ENCODE peak calls at places on chromosomes 13 and 19, in five cellular contexts. D is heart left ventricle, E is body of pancreas, M is uterus, L is transverse colon. I is an unnamed sample. For H3K27me3, the result is how much of the 10 kb centered on the place peaks cover.

GRCh38 chr13:102580552-102581169 is 16.1 kb upstream of the TPP2 start:
- DNase-seq in E (peak), M (peak), L (no peak), D (no peak), I (no peak)

GRCh38 chr13:108276060-108276459 is 6.5 kb downstream of the TNFSF13B start:
- DNase-seq in M (no peak), D (no peak), L (no peak), E (no peak), I (peak)

GRCh38 chr19:39407644-39408391 is 1.2 kb downstream of the ZFP36 start:
- DNase-seq in L (peak), M (peak), E (peak), D (peak), I (peak)

GRCh38 chr13:39016789-39017188 is 21.1 kb downstream of the PROSER1 start:
- DNase-seq in E (no peak), L (peak), M (no peak), D (no peak), I (no peak)

GRCh38 chr13:77506874-77507273 is 28.6 kb upstream of the SCEL start:
- DNase-seq in E (no peak), M (no peak), L (no peak), D (no peak), I (no peak)

GRCh38 chr13:34048652-34049051 is 230.7 kb downstream of the RFC3 start:
- DNase-seq in L (no peak), E (no peak), M (no peak), D (no peak), I (no peak)

GRCh38 chr19:49210108-49210900 is 52.7 kb downstream of the TRPM4 start:
- DNase-seq in L (peak), E (peak), D (no peak), M (peak), I (no peak)

GRCh38 chr19:39599116-39599515 is 3.2 kb upstream of the LGALS13 start:
- DNase-seq in L (no peak), E (no peak), M (no peak), D (no peak), I (no peak)

GRCh38 chr13:83498486-83499190 is 383.6 kb downstream of the SLITRK1 start:
- DNase-seq in M (no peak), D (no peak), E (no peak), L (no peak), I (no peak)

GRCh38 chr19:46716013-46716671 is 772 bp downstream of the PRKD2 start:
- DNase-seq in E (no peak), L (peak), M (no peak), D (peak), I (no peak)

GRCh38 chr19:19106061-19106551 is 32.2 kb downstream of the TMEM161A start:
- DNase-seq in D (no peak), M (peak), E (no peak), L (no peak), I (no peak)

GRCh38 chr13:100108913-100109507 is 20.1 kb downstream of the PCCA start:
- DNase-seq in M (no peak), D (no peak), E (no peak), L (no peak), I (no peak)

GRCh38 chr13:28475916-28476725 is 18.8 kb downstream of the FLT1 start:
- DNase-seq in L (no peak), M (no peak), D (no peak), E (no peak), I (no peak)

GRCh38 chr13:109402976-109403375 is 383.4 kb downstream of the IRS2 start:
- DNase-seq in D (no peak), M (no peak), E (no peak), L (no peak), I (no peak)

GRCh38 chr13:50081106-50081898 is 66.1 kb downstream of the KCNRG start:
- DNase-seq in L (peak), E (peak), D (peak), M (peak), I (peak)

GRCh38 chr19:48798937-48799336 is 11.9 kb downstream of the BCAT2 start:
- DNase-seq in D (no peak), L (no peak), M (no peak), E (no peak), I (no peak)

GRCh38 chr19:32816555-32817099 is 52.9 kb downstream of the SLC7A9 start:
- DNase-seq in E (no peak), D (no peak), M (no peak), L (no peak), I (no peak)

GRCh38 chr13:93328943-93329342 is 102.3 kb downstream of the GPC6 start:
- DNase-seq in L (no peak), E (no peak), D (no peak), M (no peak), I (no peak)

GRCh38 chr13:114073881-114074551 is 58.4 kb downstream of the RASA3 start:
- DNase-seq in L (no peak), E (no peak), D (peak), M (peak), I (no peak)

GRCh38 chr13:99694251-99694650 is 193.0 kb downstream of the TM9SF2 start:
- DNase-seq in M (no peak), L (no peak), D (no peak), E (no peak), I (no peak)

DNA sequence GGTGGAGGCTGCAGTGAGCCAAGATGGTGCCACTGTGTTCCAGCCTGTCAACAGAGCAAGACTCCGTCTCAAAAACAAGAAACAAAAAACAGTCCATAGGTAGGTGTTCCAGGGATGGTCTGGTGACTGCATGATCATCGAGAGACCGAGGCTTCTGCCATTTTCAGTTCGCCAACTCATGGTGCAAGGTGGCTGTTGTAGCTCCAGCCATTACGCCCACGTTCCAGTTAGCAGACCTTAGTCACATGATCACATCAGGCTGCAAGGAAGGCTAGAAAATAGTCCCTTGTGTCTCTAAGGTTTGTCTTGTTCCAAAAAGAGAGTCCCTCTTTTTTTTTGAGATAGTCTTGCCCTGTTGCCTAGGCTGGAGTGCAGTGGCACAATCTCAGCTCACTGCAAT is 3.1 kb upstream of the CLASRP start:
- DNase-seq in L (no peak), M (no peak), D (no peak), E (no peak), I (no peak)
- H3K27me3 ChIP-seq in L (under half), M (under half), D (under half), E (under half), I (under half)

DNA sequence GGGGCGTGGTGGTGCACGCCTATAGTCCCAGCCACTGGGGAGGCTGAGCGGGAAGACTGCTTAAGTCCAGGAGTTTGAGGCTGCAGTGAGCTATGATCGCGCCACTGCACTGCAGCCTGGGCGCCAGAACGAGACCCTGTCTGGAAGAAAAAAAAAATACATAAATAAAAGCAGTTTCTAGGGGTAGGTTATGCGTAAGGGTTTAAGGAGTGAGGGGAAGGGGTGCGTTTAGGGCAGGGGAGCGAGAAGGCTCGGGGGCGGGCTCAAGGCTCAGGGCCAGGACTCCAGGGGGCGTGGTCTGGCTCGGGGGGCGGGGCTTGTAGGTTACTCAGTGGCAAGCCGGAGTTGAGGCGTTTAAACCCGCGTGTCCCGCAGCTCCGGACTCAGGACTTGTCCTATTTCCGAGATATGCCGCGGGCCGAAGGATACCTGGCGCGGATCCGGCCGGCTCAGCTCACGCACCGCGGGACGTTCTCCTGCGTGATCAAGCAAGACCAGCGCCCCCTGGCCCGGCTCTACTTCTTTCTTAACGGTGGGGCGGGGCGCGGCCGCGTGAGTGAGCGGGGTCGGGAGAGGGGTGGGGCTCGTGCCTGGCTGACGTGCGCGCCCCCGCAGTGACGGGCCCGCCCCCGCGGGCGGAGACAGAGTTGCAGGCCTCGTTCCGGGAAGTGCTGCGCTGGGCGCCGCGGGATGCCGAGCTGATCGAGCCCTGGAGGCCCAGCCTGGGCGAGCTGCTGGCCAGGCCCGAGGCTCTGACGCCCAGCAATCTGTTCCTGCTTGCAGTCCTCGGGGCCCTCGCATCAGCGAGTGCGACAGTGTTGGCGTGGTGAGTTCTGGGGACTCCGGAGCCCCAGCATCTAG is 10.8 kb downstream of the SPACA6 start:
- DNase-seq in E (peak), D (peak), L (peak), M (peak), I (peak)
- TF ChIP-seq POLR2A in E (peak), D (peak), L (peak), M (peak), I (peak)

GRCh38 chr19:51477343-51477742 is 996 bp upstream of the CEACAM18 start:
- DNase-seq in L (no peak), E (no peak), M (no peak), D (no peak), I (no peak)
- H3K27ac ChIP-seq in L (no peak), E (no peak), M (no peak), D (no peak), I (no peak)

GRCh38 chr19:7670790-7671189 is 1.9 kb downstream of the RETN start:
- DNase-seq in M (no peak), E (no peak), D (no peak), L (no peak), I (no peak)
- H3K27me3 ChIP-seq in M (under half), E (under half), D (under half), L (under half), I (under half)

GRCh38 chr19:2427323-2428026 is at the start of gene TIMM13:
- DNase-seq in E (peak), D (peak), L (peak), M (peak), I (peak)
- TF ChIP-seq POLR2A in E (peak), D (peak), L (peak), M (no peak), I (peak)

GRCh38 chr19:5953680-5954213 is 24.2 kb downstream of the RANBP3 start:
- DNase-seq in L (no peak), M (no peak), E (no peak), D (no peak), I (no peak)
- H3K27ac ChIP-seq in L (peak), M (peak), E (peak), D (peak), I (no peak)